ENCODE peak calls at places on chromosomes 16 and 17, in five cellular contexts. One of them, this sample, is unnamed.

GRCh38 chr16:75279277-75279676 is 27.9 kb upstream of the BCAR1 start:
- DNase-seq in HepG2: no peak
- DNase-seq in SK-N-SH: no peak
- DNase-seq in GM12878: no peak
- DNase-seq in K562: no peak
- DNase-seq in this sample: no peak

GRCh38 chr17:77864234-77865108 is 94.0 kb upstream of the TNRC6C start:
- DNase-seq in HepG2: no peak
- DNase-seq in SK-N-SH: peak
- DNase-seq in GM12878: no peak
- DNase-seq in K562: no peak
- DNase-seq in this sample: no peak

GRCh38 chr17:45336390-45337182 is 19.8 kb upstream of the MAP3K14 start:
- DNase-seq in K562: no peak
- DNase-seq in GM12878: no peak
- DNase-seq in SK-N-SH: no peak
- DNase-seq in HepG2: no peak
- DNase-seq in this sample: no peak

GRCh38 chr16:69328854-69329316 is 1.5 kb downstream of the PDF start:
- DNase-seq in SK-N-SH: no peak
- DNase-seq in GM12878: no peak
- DNase-seq in HepG2: no peak
- DNase-seq in K562: peak
- DNase-seq in this sample: no peak

GRCh38 chr16:47887496-47887895 is 268.3 kb downstream of the ABCC12 start:
- DNase-seq in HepG2: no peak
- DNase-seq in K562: no peak
- DNase-seq in GM12878: no peak
- DNase-seq in SK-N-SH: no peak
- DNase-seq in this sample: no peak

GRCh38 chr17:58873926-58874325 is 118.3 kb downstream of the PPM1E start:
- DNase-seq in GM12878: no peak
- DNase-seq in SK-N-SH: no peak
- DNase-seq in K562: no peak
- DNase-seq in HepG2: no peak
- DNase-seq in this sample: no peak

GRCh38 chr17:1703063-1703462 is 7.1 kb downstream of the TLCD2 start:
- DNase-seq in SK-N-SH: no peak
- DNase-seq in GM12878: no peak
- DNase-seq in HepG2: no peak
- DNase-seq in K562: no peak
- DNase-seq in this sample: no peak

GRCh38 chr16:66580605-66581209 is 1.4 kb downstream of the CMTM2 start:
- DNase-seq in K562: no peak
- DNase-seq in HepG2: peak
- DNase-seq in GM12878: no peak
- DNase-seq in SK-N-SH: no peak
- DNase-seq in this sample: peak

GRCh38 chr17:80101160-80101945 is at the start of gene GAA:
- DNase-seq in K562: peak
- DNase-seq in GM12878: peak
- DNase-seq in HepG2: peak
- DNase-seq in SK-N-SH: peak
- DNase-seq in this sample: peak

GRCh38 chr17:700504-701094 is 14.0 kb downstream of the VPS53 start:
- DNase-seq in K562: peak
- DNase-seq in HepG2: no peak
- DNase-seq in SK-N-SH: peak
- DNase-seq in GM12878: no peak
- DNase-seq in this sample: peak

GRCh38 chr17:82929011-82929622 is 89.3 kb upstream of the ZNF750 start:
- DNase-seq in SK-N-SH: no peak
- DNase-seq in HepG2: no peak
- DNase-seq in GM12878: no peak
- DNase-seq in K562: no peak
- DNase-seq in this sample: no peak

GRCh38 chr17:10018461-10018891 is 113.4 kb upstream of the RCVRN start:
- DNase-seq in K562: no peak
- DNase-seq in GM12878: peak
- DNase-seq in HepG2: no peak
- DNase-seq in SK-N-SH: no peak
- DNase-seq in this sample: no peak

GRCh38 chr17:27475070-27475673 is 18.9 kb downstream of the KSR1 start:
- DNase-seq in HepG2: no peak
- DNase-seq in K562: no peak
- DNase-seq in GM12878: no peak
- DNase-seq in SK-N-SH: no peak
- DNase-seq in this sample: no peak

GRCh38 chr17:57995076-57995956 is 7.3 kb upstream of the VEZF1 start:
- DNase-seq in GM12878: no peak
- DNase-seq in HepG2: peak
- DNase-seq in SK-N-SH: peak
- DNase-seq in K562: peak
- DNase-seq in this sample: peak

GRCh38 chr17:45289316-45290268 is 27.2 kb downstream of the MAP3K14 start:
- DNase-seq in K562: no peak
- DNase-seq in SK-N-SH: no peak
- DNase-seq in HepG2: no peak
- DNase-seq in GM12878: no peak
- DNase-seq in this sample: no peak

GRCh38 chr17:80822021-80822699 is 169.5 kb upstream of the CHMP6 start:
- DNase-seq in HepG2: no peak
- DNase-seq in GM12878: no peak
- DNase-seq in SK-N-SH: no peak
- DNase-seq in K562: no peak
- DNase-seq in this sample: no peak

GRCh38 chr16:73743665-73744496 is 552.7 kb upstream of the PSMD7 start:
- DNase-seq in HepG2: no peak
- DNase-seq in GM12878: no peak
- DNase-seq in K562: no peak
- DNase-seq in SK-N-SH: peak
- DNase-seq in this sample: peak

GRCh38 chr16:57607676-57608461 is 20.6 kb upstream of the ADGRG1 start:
- DNase-seq in GM12878: no peak
- DNase-seq in K562: no peak
- DNase-seq in SK-N-SH: no peak
- DNase-seq in HepG2: no peak
- DNase-seq in this sample: no peak

GRCh38 chr16:1345087-1345486 is 6.6 kb downstream of the TSR3 start:
- DNase-seq in SK-N-SH: no peak
- DNase-seq in K562: no peak
- DNase-seq in GM12878: no peak
- DNase-seq in HepG2: no peak
- DNase-seq in this sample: no peak

GRCh38 chr17:81710514-81711308 is 1.4 kb upstream of the SLC25A10 start:
- DNase-seq in SK-N-SH: no peak
- DNase-seq in HepG2: peak
- DNase-seq in GM12878: no peak
- DNase-seq in K562: no peak
- DNase-seq in this sample: no peak

GRCh38 chr16:29710227-29711219 is 31.5 kb downstream of the QPRT start:
- DNase-seq in GM12878: no peak
- DNase-seq in K562: peak
- DNase-seq in SK-N-SH: peak
- DNase-seq in HepG2: peak
- DNase-seq in this sample: peak

GRCh38 chr17:6782244-6782643 is 6.2 kb downstream of the FBXO39 start:
- DNase-seq in K562: no peak
- DNase-seq in GM12878: no peak
- DNase-seq in SK-N-SH: no peak
- DNase-seq in HepG2: no peak
- DNase-seq in this sample: no peak

GRCh38 chr17:39527220-39527813 is 66.0 kb downstream of the CDK12 start:
- DNase-seq in SK-N-SH: no peak
- DNase-seq in K562: peak
- DNase-seq in GM12878: no peak
- DNase-seq in HepG2: peak
- DNase-seq in this sample: peak

GRCh38 chr17:68509151-68510057 is 2.8 kb upstream of the PRKAR1A start:
- DNase-seq in HepG2: peak
- DNase-seq in K562: no peak
- DNase-seq in SK-N-SH: no peak
- DNase-seq in GM12878: no peak
- DNase-seq in this sample: no peak

GRCh38 chr17:68512967-68513474 is 791 bp downstream of the PRKAR1A start:
- DNase-seq in K562: peak
- DNase-seq in SK-N-SH: peak
- DNase-seq in GM12878: no peak
- DNase-seq in HepG2: no peak
- DNase-seq in this sample: peak

GRCh38 chr17:68512247-68512966 is at the start of gene PRKAR1A:
- DNase-seq in SK-N-SH: peak
- DNase-seq in K562: peak
- DNase-seq in HepG2: peak
- DNase-seq in GM12878: peak
- DNase-seq in this sample: peak

GRCh38 chr17:68511671-68512246 is 471 bp upstream of the PRKAR1A start:
- DNase-seq in SK-N-SH: peak
- DNase-seq in GM12878: no peak
- DNase-seq in K562: peak
- DNase-seq in HepG2: peak
- DNase-seq in this sample: peak

DNA sequence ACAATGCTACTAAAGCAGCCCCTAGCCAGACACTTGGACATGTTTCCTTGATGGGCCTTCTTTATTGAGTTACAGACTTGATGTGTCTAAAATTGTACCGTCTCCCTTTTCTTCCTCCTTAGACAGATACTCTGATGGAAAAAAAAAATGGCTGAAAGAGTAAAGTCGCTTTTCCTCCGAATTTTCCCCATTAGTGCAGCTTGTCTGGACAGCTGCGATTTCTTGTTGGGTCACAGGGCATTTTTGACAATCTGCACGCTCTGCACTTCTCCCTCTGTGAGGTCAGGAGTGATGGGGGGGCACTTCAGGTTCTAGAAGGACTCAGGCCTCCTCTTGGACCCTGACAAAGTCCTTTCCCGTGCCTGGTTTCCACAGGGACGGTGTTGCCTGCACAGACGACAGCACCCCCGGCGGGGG is 968 bp upstream of the PRKAR1A start:
- DNase-seq in HepG2: no peak
- DNase-seq in K562: no peak
- DNase-seq in SK-N-SH: no peak
- DNase-seq in GM12878: no peak
- DNase-seq in this sample: no peak
- TF ChIP-seq FOXM1 in HepG2: no peak
- TF ChIP-seq FOXM1 in K562: no peak
- TF ChIP-seq FOXM1 in SK-N-SH: no peak
- TF ChIP-seq FOXM1 in GM12878: no peak
- TF ChIP-seq FOXM1 in this sample: no peak

GRCh38 chr17:12296120-12296727 is 275.5 kb downstream of the MAP2K4 start:
- DNase-seq in SK-N-SH: no peak
- DNase-seq in HepG2: no peak
- DNase-seq in K562: no peak
- DNase-seq in GM12878: no peak
- DNase-seq in this sample: no peak
- TF ChIP-seq FOXM1 in SK-N-SH: no peak
- TF ChIP-seq FOXM1 in HepG2: no peak
- TF ChIP-seq FOXM1 in K562: no peak
- TF ChIP-seq FOXM1 in GM12878: no peak
- TF ChIP-seq FOXM1 in this sample: no peak

GRCh38 chr16:3591991-3592390 is 14.8 kb upstream of the NLRC3 start:
- DNase-seq in K562: no peak
- DNase-seq in GM12878: no peak
- DNase-seq in HepG2: no peak
- DNase-seq in SK-N-SH: no peak
- DNase-seq in this sample: no peak
- TF ChIP-seq FOXM1 in K562: no peak
- TF ChIP-seq FOXM1 in GM12878: no peak
- TF ChIP-seq FOXM1 in HepG2: no peak
- TF ChIP-seq FOXM1 in SK-N-SH: no peak
- TF ChIP-seq FOXM1 in this sample: no peak

GRCh38 chr16:28180660-28181556 is 30.9 kb downstream of the XPO6 start:
- DNase-seq in K562: no peak
- DNase-seq in GM12878: no peak
- DNase-seq in SK-N-SH: no peak
- DNase-seq in HepG2: no peak
- DNase-seq in this sample: no peak
- TF ChIP-seq FOXM1 in K562: no peak
- TF ChIP-seq FOXM1 in GM12878: no peak
- TF ChIP-seq FOXM1 in SK-N-SH: no peak
- TF ChIP-seq FOXM1 in HepG2: no peak
- TF ChIP-seq FOXM1 in this sample: no peak

GRCh38 chr17:67378444-67379250 is 1.6 kb downstream of the PITPNC1 start:
- DNase-seq in HepG2: peak
- DNase-seq in GM12878: no peak
- DNase-seq in K562: peak
- DNase-seq in SK-N-SH: peak
- DNase-seq in this sample: peak
- TF ChIP-seq FOXM1 in HepG2: no peak
- TF ChIP-seq FOXM1 in GM12878: no peak
- TF ChIP-seq FOXM1 in K562: no peak
- TF ChIP-seq FOXM1 in SK-N-SH: no peak
- TF ChIP-seq FOXM1 in this sample: peak

DNA sequence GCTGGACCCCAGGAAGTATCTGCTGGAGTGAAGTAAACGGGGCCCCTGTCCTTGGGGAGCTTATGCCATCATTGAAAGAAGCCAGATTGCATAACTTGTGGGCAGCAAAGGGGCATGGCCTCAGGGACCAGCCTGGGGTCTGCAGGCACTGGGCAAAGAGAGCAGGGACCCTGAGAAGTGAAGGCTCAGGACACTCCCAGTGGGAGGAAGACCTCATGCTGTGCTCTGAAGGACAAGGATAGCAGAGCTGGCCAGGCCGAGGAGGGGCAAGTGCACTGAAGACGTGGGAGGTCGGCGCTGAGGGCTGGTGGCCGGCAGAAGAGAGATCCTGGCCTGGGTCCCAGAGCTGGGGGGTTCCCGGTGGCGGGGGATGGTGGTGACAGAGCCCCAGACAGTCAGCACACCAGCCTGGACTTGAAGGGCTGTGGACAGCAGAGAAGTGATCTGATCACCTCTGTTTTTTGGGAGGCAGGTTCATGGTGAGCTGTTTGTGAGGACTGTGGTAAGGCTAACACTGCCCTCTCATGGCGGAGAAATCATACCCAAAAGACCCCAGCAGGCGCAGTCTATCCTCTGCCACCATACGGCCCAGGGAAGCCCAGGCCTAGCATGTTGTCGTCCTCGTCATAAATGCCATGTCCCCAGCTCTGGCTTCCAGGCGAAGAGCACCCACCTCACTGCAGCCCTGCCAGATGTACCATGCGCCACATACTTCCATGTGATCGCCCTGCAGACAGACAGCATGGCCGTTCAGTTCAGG is 7.1 kb upstream of the CNP start:
- DNase-seq in GM12878: no peak
- DNase-seq in SK-N-SH: peak
- DNase-seq in K562: peak
- DNase-seq in HepG2: peak
- DNase-seq in this sample: peak
- TF ChIP-seq FOXM1 in GM12878: no peak
- TF ChIP-seq FOXM1 in SK-N-SH: no peak
- TF ChIP-seq FOXM1 in K562: no peak
- TF ChIP-seq FOXM1 in HepG2: no peak
- TF ChIP-seq FOXM1 in this sample: no peak

This sample was measured in HEK293T.